ENCODE peak calls at places on chromosomes 12 and 14, in seven cellular contexts. G, X, E, Z, N, T and V are unnamed samples.

GRCh38 chr14:91367173-91368171 is 50.1 kb downstream of the CCDC88C start:
- DNase-seq in X (no peak), G (no peak), Z (peak; percentile 76), N (no peak), E (no peak), T (peak; percentile 78), V (peak; percentile 70)

GRCh38 chr14:26593377-26593776 is 4.5 kb downstream of the NOVA1 start:
- DNase-seq in E (no peak), N (no peak), Z (no peak), X (no peak), T (no peak), G (no peak), V (no peak)

GRCh38 chr12:8692573-8692972 is 5.2 kb upstream of the RIMKLB start:
- DNase-seq in T (no peak), G (no peak), X (no peak), E (no peak), N (peak; percentile 56), Z (no peak), V (no peak)

GRCh38 chr14:99612737-99613330 is 8.8 kb upstream of the CCDC85C start:
- DNase-seq in T (no peak), E (peak; percentile 43), G (no peak), X (no peak), N (no peak), Z (no peak), V (no peak)

GRCh38 chr12:54984602-54985376 is at the start of gene TESPA1:
- DNase-seq in G (no peak), X (peak; percentile 60), E (no peak), N (no peak), T (peak; percentile 72), Z (peak; percentile 82), V (peak; percentile 82)

GRCh38 chr12:120709976-120710804 is at the start of gene UNC119B:
- DNase-seq in Z (peak; percentile 86), N (peak; percentile 96), T (peak; percentile 73), E (peak; percentile 74), X (peak; percentile 78), G (no peak), V (peak; percentile 72)

GRCh38 chr12:113757223-113758002 is 208.7 kb downstream of the RBM19 start:
- DNase-seq in N (no peak), G (no peak), Z (no peak), T (no peak), E (no peak), X (no peak), V (no peak)

GRCh38 chr14:55645148-55645547 is 65.1 kb downstream of the KTN1 start:
- DNase-seq in E (no peak), X (no peak), Z (no peak), N (no peak), T (no peak), G (no peak), V (no peak)

GRCh38 chr12:123271182-123271491 is 519 bp downstream of the CDK2AP1 start:
- DNase-seq in Z (peak; percentile 83), G (no peak), E (peak; percentile 75), X (peak; percentile 81), T (peak; percentile 60), N (peak; percentile 89), V (peak; percentile 67)

GRCh38 chr14:100086361-100086760 is 21.1 kb downstream of the EVL start:
- DNase-seq in X (no peak), E (no peak), N (no peak), Z (no peak), G (no peak), T (no peak), V (no peak)

GRCh38 chr14:30681752-30682355 is 59.7 kb downstream of the SCFD1 start:
- DNase-seq in G (no peak), X (no peak), T (no peak), N (peak; percentile 26), Z (no peak), E (peak; percentile 12), V (no peak)

GRCh38 chr12:122917508-122918227 is 21.7 kb upstream of the VPS37B start:
- DNase-seq in X (peak; percentile 56), T (no peak), N (no peak), E (peak; percentile 53), G (no peak), Z (no peak), V (no peak)

GRCh38 chr12:75660107-75660530 is 148.7 kb upstream of the KRR1 start:
- DNase-seq in E (no peak), G (peak; percentile 88), N (no peak), T (no peak), X (no peak), Z (no peak), V (no peak)

GRCh38 chr14:69853774-69854173 is 25.4 kb upstream of the SMOC1 start:
- DNase-seq in X (no peak), G (no peak), T (no peak), N (no peak), E (no peak), Z (no peak), V (no peak)

GRCh38 chr12:55925870-55926737 is 1.6 kb downstream of the PYM1 start:
- DNase-seq in G (no peak), E (no peak), T (no peak), N (no peak), X (no peak), Z (no peak), V (no peak)

GRCh38 chr12:1796515-1797010 is 23.8 kb upstream of the LRTM2 start:
- DNase-seq in Z (peak; percentile 77), T (no peak), X (no peak), E (no peak), G (no peak), N (no peak), V (peak; percentile 46)

GRCh38 chr14:100332797-100333196 is 9.7 kb downstream of the SLC25A47 start:
- DNase-seq in T (no peak), Z (no peak), X (no peak), G (no peak), E (no peak), N (no peak), V (no peak)

GRCh38 chr14:25308244-25308643 is 258.3 kb upstream of the STXBP6 start:
- DNase-seq in Z (no peak), N (no peak), G (no peak), T (no peak), X (no peak), E (no peak), V (no peak)

GRCh38 chr14:30362369-30363218 is 196.4 kb upstream of the G2E3 start:
- DNase-seq in Z (no peak), T (no peak), G (no peak), X (no peak), N (no peak), E (no peak), V (no peak)

GRCh38 chr12:95212576-95212975 is 4.7 kb downstream of the FGD6 start:
- DNase-seq in N (no peak), E (no peak), T (no peak), Z (no peak), G (no peak), X (no peak), V (no peak)

GRCh38 chr12:6420364-6420763 is 24.4 kb upstream of the CD27 start:
- DNase-seq in N (no peak), X (no peak), E (no peak), Z (no peak), T (no peak), G (no peak), V (no peak)